ENCODE peak calls at places on chromosomes 1 and 21, in six cellular contexts. One of them, this sample, is unnamed.
A peak's percentile ranks its signal among the peaks of the same experiment; 100 is the strongest.

GRCh38 chr1:31366796-31367195 is 6.1 kb downstream of the FABP3 start:
- DNase-seq in IMR-90: no peak
- DNase-seq in H1: no peak
- DNase-seq in H9: no peak
- DNase-seq in neuronal stem cell: no peak
- DNase-seq in trophoblast cell: no peak
- DNase-seq in this sample: no peak

GRCh38 chr1:94675373-94675772 is 133.8 kb upstream of the F3 start:
- DNase-seq in IMR-90: peak; percentile 95
- DNase-seq in H1: no peak
- DNase-seq in H9: no peak
- DNase-seq in neuronal stem cell: no peak
- DNase-seq in trophoblast cell: no peak
- DNase-seq in this sample: peak; percentile 82

GRCh38 chr1:119773711-119774241 is 5.1 kb upstream of the HMGCS2 start:
- DNase-seq in IMR-90: peak; percentile 52
- DNase-seq in H1: no peak
- DNase-seq in H9: no peak
- DNase-seq in neuronal stem cell: peak; percentile 89
- DNase-seq in trophoblast cell: no peak
- DNase-seq in this sample: peak; percentile 27

GRCh38 chr1:208242829-208243521 is 1.2 kb downstream of the PLXNA2 start:
- DNase-seq in IMR-90: no peak
- DNase-seq in H1: no peak
- DNase-seq in H9: no peak
- DNase-seq in neuronal stem cell: no peak
- DNase-seq in trophoblast cell: no peak
- DNase-seq in this sample: no peak

GRCh38 chr1:89440911-89441310 is 77.1 kb downstream of the GBP6 start:
- DNase-seq in IMR-90: no peak
- DNase-seq in H1: no peak
- DNase-seq in H9: no peak
- DNase-seq in neuronal stem cell: no peak
- DNase-seq in trophoblast cell: no peak
- DNase-seq in this sample: no peak

GRCh38 chr21:14480601-14481000 is 65.5 kb downstream of the SAMSN1 start:
- DNase-seq in IMR-90: no peak
- DNase-seq in H1: no peak
- DNase-seq in H9: no peak
- DNase-seq in neuronal stem cell: no peak
- DNase-seq in trophoblast cell: no peak
- DNase-seq in this sample: no peak

GRCh38 chr1:183685112-183685713 is 32.1 kb upstream of the APOBEC4 start:
- DNase-seq in IMR-90: peak; percentile 56
- DNase-seq in H1: no peak
- DNase-seq in H9: peak; percentile 39
- DNase-seq in neuronal stem cell: peak; percentile 14
- DNase-seq in trophoblast cell: peak; percentile 74
- DNase-seq in this sample: peak; percentile 62

GRCh38 chr1:59163268-59164092 is 133.4 kb upstream of the FGGY start:
- DNase-seq in IMR-90: peak; percentile 65
- DNase-seq in H1: no peak
- DNase-seq in H9: no peak
- DNase-seq in neuronal stem cell: no peak
- DNase-seq in trophoblast cell: no peak
- DNase-seq in this sample: peak; percentile 72

GRCh38 chr1:10057305-10057704 is 24.5 kb downstream of the UBE4B start:
- DNase-seq in IMR-90: peak; percentile 48
- DNase-seq in H1: no peak
- DNase-seq in H9: no peak
- DNase-seq in neuronal stem cell: no peak
- DNase-seq in trophoblast cell: no peak
- DNase-seq in this sample: peak; percentile 75

GRCh38 chr1:209655412-209655811 is 3.2 kb upstream of the LAMB3 start:
- DNase-seq in IMR-90: no peak
- DNase-seq in H1: no peak
- DNase-seq in H9: no peak
- DNase-seq in neuronal stem cell: no peak
- DNase-seq in trophoblast cell: no peak
- DNase-seq in this sample: no peak

GRCh38 chr1:201704439-201704792 is 124.5 kb upstream of the IPO9 start:
- DNase-seq in IMR-90: no peak
- DNase-seq in H1: no peak
- DNase-seq in H9: no peak
- DNase-seq in neuronal stem cell: no peak
- DNase-seq in trophoblast cell: no peak
- DNase-seq in this sample: no peak

GRCh38 chr1:229119876-229120275 is 151.0 kb upstream of the RAB4A start:
- DNase-seq in IMR-90: peak; percentile 58
- DNase-seq in H1: no peak
- DNase-seq in H9: no peak
- DNase-seq in neuronal stem cell: no peak
- DNase-seq in trophoblast cell: no peak
- DNase-seq in this sample: peak; percentile 30

GRCh38 chr1:12100071-12100470 is 37.0 kb downstream of the TNFRSF8 start:
- DNase-seq in IMR-90: peak; percentile 56
- DNase-seq in H1: no peak
- DNase-seq in H9: no peak
- DNase-seq in neuronal stem cell: no peak
- DNase-seq in trophoblast cell: no peak
- DNase-seq in this sample: no peak

GRCh38 chr21:44898851-44899767 is 21.6 kb downstream of the ITGB2 start:
- DNase-seq in IMR-90: no peak
- DNase-seq in H1: no peak
- DNase-seq in H9: no peak
- DNase-seq in neuronal stem cell: no peak
- DNase-seq in trophoblast cell: no peak
- DNase-seq in this sample: no peak

GRCh38 chr1:20346433-20346832 is 55.8 kb downstream of the VWA5B1 start:
- DNase-seq in IMR-90: no peak
- DNase-seq in H1: no peak
- DNase-seq in H9: no peak
- DNase-seq in neuronal stem cell: no peak
- DNase-seq in trophoblast cell: no peak
- DNase-seq in this sample: no peak

GRCh38 chr1:111737216-111738132 is 1.7 kb downstream of the INKA2 start:
- DNase-seq in IMR-90: no peak
- DNase-seq in H1: no peak
- DNase-seq in H9: no peak
- DNase-seq in neuronal stem cell: no peak
- DNase-seq in trophoblast cell: no peak
- DNase-seq in this sample: peak; percentile 55

GRCh38 chr1:208161005-208161404 is 83.2 kb downstream of the PLXNA2 start:
- DNase-seq in IMR-90: no peak
- DNase-seq in H1: no peak
- DNase-seq in H9: peak; percentile 40
- DNase-seq in neuronal stem cell: no peak
- DNase-seq in trophoblast cell: no peak
- DNase-seq in this sample: no peak

GRCh38 chr1:211323156-211324063 is 3.2 kb upstream of the TRAF5 start:
- DNase-seq in IMR-90: peak; percentile 65
- DNase-seq in H1: no peak
- DNase-seq in H9: peak; percentile 72
- DNase-seq in neuronal stem cell: peak; percentile 51
- DNase-seq in trophoblast cell: peak; percentile 34
- DNase-seq in this sample: peak; percentile 72
- H3K14ac ChIP-seq in IMR-90: no peak overlapping the region
- H3K14ac ChIP-seq in H1: no peak overlapping the region
- H3K14ac ChIP-seq in H9: no peak overlapping the region
- H3K14ac ChIP-seq in neuronal stem cell: no peak overlapping the region
- H3K14ac ChIP-seq in trophoblast cell: no peak overlapping the region
- H3K14ac ChIP-seq in this sample: no peak overlapping the region

GRCh38 chr21:25371831-25372434 is 235.3 kb downstream of the MRPL39 start:
- DNase-seq in IMR-90: no peak
- DNase-seq in H1: no peak
- DNase-seq in H9: no peak
- DNase-seq in neuronal stem cell: no peak
- DNase-seq in trophoblast cell: no peak
- DNase-seq in this sample: no peak

GRCh38 chr21:25369524-25370300 is 237.6 kb downstream of the MRPL39 start:
- DNase-seq in IMR-90: peak; percentile 66
- DNase-seq in H1: no peak
- DNase-seq in H9: no peak
- DNase-seq in neuronal stem cell: no peak
- DNase-seq in trophoblast cell: no peak
- DNase-seq in this sample: no peak

GRCh38 chr21:25368531-25368930 is 238.8 kb downstream of the MRPL39 start:
- DNase-seq in IMR-90: no peak
- DNase-seq in H1: no peak
- DNase-seq in H9: no peak
- DNase-seq in neuronal stem cell: no peak
- DNase-seq in trophoblast cell: no peak
- DNase-seq in this sample: no peak

GRCh38 chr21:25373126-25374082 is 233.9 kb downstream of the MRPL39 start:
- DNase-seq in IMR-90: no peak
- DNase-seq in H1: no peak
- DNase-seq in H9: peak; percentile 79
- DNase-seq in neuronal stem cell: no peak
- DNase-seq in trophoblast cell: no peak
- DNase-seq in this sample: no peak

DNA sequence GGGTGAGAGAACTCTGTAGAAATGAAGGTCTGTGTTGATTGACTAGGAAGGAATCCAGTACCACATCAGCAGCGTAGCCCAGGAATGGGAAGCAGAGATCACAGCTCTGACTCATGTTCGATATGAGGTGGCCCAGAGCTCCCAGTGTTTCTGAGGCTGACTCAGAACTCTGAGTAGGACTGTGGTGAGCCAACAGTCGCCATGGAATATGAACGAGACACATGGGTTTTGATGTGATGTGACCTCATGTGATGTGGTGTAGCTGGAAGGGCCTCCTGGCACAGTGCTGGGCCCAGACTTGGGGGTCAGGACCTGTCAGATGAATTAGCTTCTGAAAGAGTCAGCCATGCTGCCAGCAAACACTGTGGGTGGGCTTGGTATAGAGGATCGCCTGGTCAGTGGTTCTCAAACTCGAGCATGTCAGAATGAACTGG is 237.0 kb downstream of the MRPL39 start:
- DNase-seq in IMR-90: peak; percentile 99
- DNase-seq in H1: no peak
- DNase-seq in H9: no peak
- DNase-seq in neuronal stem cell: no peak
- DNase-seq in trophoblast cell: no peak
- DNase-seq in this sample: peak; percentile 7
- H2AFZ ChIP-seq in IMR-90: peak overlapping the region; percentile 80
- H2AFZ ChIP-seq in H1: no peak overlapping the region
- H2AFZ ChIP-seq in H9: no peak overlapping the region
- H2AFZ ChIP-seq in neuronal stem cell: no peak overlapping the region
- H2AFZ ChIP-seq in trophoblast cell: no peak overlapping the region
- H2AFZ ChIP-seq in this sample: no peak overlapping the region

GRCh38 chr1:221366495-221367095 is 375.3 kb downstream of the DUSP10 start:
- DNase-seq in IMR-90: no peak
- DNase-seq in H1: no peak
- DNase-seq in H9: no peak
- DNase-seq in neuronal stem cell: no peak
- DNase-seq in trophoblast cell: no peak
- DNase-seq in this sample: peak; percentile 37
- H3K4me2 ChIP-seq in IMR-90: no peak overlapping the region
- H3K4me2 ChIP-seq in H1: no peak overlapping the region
- H3K4me2 ChIP-seq in H9: no peak overlapping the region
- H3K4me2 ChIP-seq in neuronal stem cell: no peak overlapping the region
- H3K4me2 ChIP-seq in trophoblast cell: no peak overlapping the region
- H3K4me2 ChIP-seq in this sample: no peak overlapping the region

DNA sequence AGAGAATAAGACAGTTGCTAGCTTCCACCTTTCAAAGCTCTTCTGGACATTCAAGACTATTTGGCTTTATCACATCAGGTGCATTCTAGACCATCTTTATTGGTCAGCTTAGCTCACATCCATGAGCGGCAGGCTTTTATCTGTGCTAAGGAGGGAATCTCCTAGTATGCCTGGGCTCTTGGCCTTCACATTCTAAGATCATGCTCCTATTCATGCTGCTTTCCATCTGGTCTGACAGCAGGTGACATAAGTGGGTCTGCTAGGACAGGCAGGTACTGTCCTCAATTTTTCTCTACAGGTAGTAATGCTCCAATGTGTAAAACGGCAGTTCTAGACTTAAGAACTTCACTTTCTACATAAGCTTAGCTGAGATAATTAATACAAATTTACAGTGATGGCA is 39.2 kb upstream of the ADAMTS1 start:
- DNase-seq in IMR-90: no peak
- DNase-seq in H1: no peak
- DNase-seq in H9: no peak
- DNase-seq in neuronal stem cell: no peak
- DNase-seq in trophoblast cell: no peak
- DNase-seq in this sample: no peak
- H3K14ac ChIP-seq in IMR-90: no peak overlapping the region
- H3K14ac ChIP-seq in H1: no peak overlapping the region
- H3K14ac ChIP-seq in H9: no peak overlapping the region
- H3K14ac ChIP-seq in neuronal stem cell: no peak overlapping the region
- H3K14ac ChIP-seq in trophoblast cell: no peak overlapping the region
- H3K14ac ChIP-seq in this sample: no peak overlapping the region

GRCh38 chr1:173503391-173503790 is 26.3 kb downstream of the PRDX6 start:
- DNase-seq in IMR-90: peak; percentile 64
- DNase-seq in H1: no peak
- DNase-seq in H9: no peak
- DNase-seq in neuronal stem cell: no peak
- DNase-seq in trophoblast cell: peak; percentile 28
- DNase-seq in this sample: peak; percentile 57
- H2AFZ ChIP-seq in IMR-90: no peak overlapping the region
- H2AFZ ChIP-seq in H1: no peak overlapping the region
- H2AFZ ChIP-seq in H9: no peak overlapping the region
- H2AFZ ChIP-seq in neuronal stem cell: no peak overlapping the region
- H2AFZ ChIP-seq in trophoblast cell: no peak overlapping the region
- H2AFZ ChIP-seq in this sample: no peak overlapping the region

GRCh38 chr1:192968323-192968722 is 90.8 kb downstream of the UCHL5 start:
- DNase-seq in IMR-90: no peak
- DNase-seq in H1: no peak
- DNase-seq in H9: no peak
- DNase-seq in neuronal stem cell: no peak
- DNase-seq in trophoblast cell: no peak
- DNase-seq in this sample: no peak
- H3K4me2 ChIP-seq in IMR-90: no peak overlapping the region
- H3K4me2 ChIP-seq in H1: no peak overlapping the region
- H3K4me2 ChIP-seq in H9: no peak overlapping the region
- H3K4me2 ChIP-seq in neuronal stem cell: no peak overlapping the region
- H3K4me2 ChIP-seq in trophoblast cell: no peak overlapping the region
- H3K4me2 ChIP-seq in this sample: no peak overlapping the region

GRCh38 chr1:28297826-28298225 is 31.0 kb upstream of the MED18 start:
- DNase-seq in IMR-90: no peak
- DNase-seq in H1: no peak
- DNase-seq in H9: no peak
- DNase-seq in neuronal stem cell: no peak
- DNase-seq in trophoblast cell: peak; percentile 45
- DNase-seq in this sample: no peak
- H3K14ac ChIP-seq in IMR-90: no peak overlapping the region
- H3K14ac ChIP-seq in H1: no peak overlapping the region
- H3K14ac ChIP-seq in H9: no peak overlapping the region
- H3K14ac ChIP-seq in neuronal stem cell: no peak overlapping the region
- H3K14ac ChIP-seq in trophoblast cell: no peak overlapping the region
- H3K14ac ChIP-seq in this sample: no peak overlapping the region